ENCODE peak calls at places on chromosomes 12 and 14, in ten cellular contexts. One of them, this sample, is unnamed.

GRCh38 chr14:99349721-99350495 is 77.9 kb upstream of the BCL11B start:
- DNase-seq in bronchial epithelial cell: no peak
- DNase-seq in transverse colon: no peak
- DNase-seq in colonic mucosa: no peak
- DNase-seq in Peyer's patch: no peak
- DNase-seq in fibroblast of the aortic adventitia: no peak
- DNase-seq in coronary artery: no peak
- DNase-seq in IMR-90: no peak
- DNase-seq in uterus: no peak
- DNase-seq in OCI-LY7: no peak
- DNase-seq in this sample: no peak

GRCh38 chr12:104802198-104802597 is 155.9 kb downstream of the SLC41A2 start:
- DNase-seq in bronchial epithelial cell: peak; percentile 18
- DNase-seq in transverse colon: no peak
- DNase-seq in colonic mucosa: no peak
- DNase-seq in Peyer's patch: no peak
- DNase-seq in fibroblast of the aortic adventitia: peak; percentile 58
- DNase-seq in coronary artery: no peak
- DNase-seq in IMR-90: no peak
- DNase-seq in uterus: no peak
- DNase-seq in OCI-LY7: no peak
- DNase-seq in this sample: no peak

GRCh38 chr12:67989184-67989965 is at the start of gene IFNG-AS1:
- DNase-seq in bronchial epithelial cell: no peak
- DNase-seq in transverse colon: peak; percentile 26
- DNase-seq in colonic mucosa: no peak
- DNase-seq in Peyer's patch: peak; percentile 63
- DNase-seq in fibroblast of the aortic adventitia: no peak
- DNase-seq in coronary artery: no peak
- DNase-seq in IMR-90: no peak
- DNase-seq in uterus: no peak
- DNase-seq in OCI-LY7: peak; percentile 91
- DNase-seq in this sample: no peak

GRCh38 chr14:36942522-36943245 is 229.7 kb downstream of the SLC25A21 start:
- DNase-seq in bronchial epithelial cell: peak; percentile 85
- DNase-seq in transverse colon: no peak
- DNase-seq in colonic mucosa: no peak
- DNase-seq in Peyer's patch: no peak
- DNase-seq in fibroblast of the aortic adventitia: peak; percentile 2
- DNase-seq in coronary artery: no peak
- DNase-seq in IMR-90: peak; percentile 48
- DNase-seq in uterus: no peak
- DNase-seq in OCI-LY7: no peak
- DNase-seq in this sample: no peak

GRCh38 chr12:25151476-25151875 is 43.5 kb downstream of the DNAI7 start:
- DNase-seq in bronchial epithelial cell: peak; percentile 92
- DNase-seq in transverse colon: peak; percentile 39
- DNase-seq in colonic mucosa: peak; percentile 22
- DNase-seq in Peyer's patch: no peak
- DNase-seq in fibroblast of the aortic adventitia: peak; percentile 94
- DNase-seq in coronary artery: peak; percentile 76
- DNase-seq in IMR-90: peak; percentile 100
- DNase-seq in uterus: peak; percentile 54
- DNase-seq in OCI-LY7: no peak
- DNase-seq in this sample: no peak

GRCh38 chr14:99233222-99234035 is 38.6 kb downstream of the BCL11B start:
- DNase-seq in bronchial epithelial cell: no peak
- DNase-seq in transverse colon: no peak
- DNase-seq in colonic mucosa: no peak
- DNase-seq in Peyer's patch: no peak
- DNase-seq in fibroblast of the aortic adventitia: no peak
- DNase-seq in coronary artery: no peak
- DNase-seq in IMR-90: no peak
- DNase-seq in uterus: no peak
- DNase-seq in OCI-LY7: no peak
- DNase-seq in this sample: no peak

GRCh38 chr12:113439301-113439597 is 17.1 kb downstream of the SDSL start:
- DNase-seq in bronchial epithelial cell: no peak
- DNase-seq in transverse colon: no peak
- DNase-seq in colonic mucosa: no peak
- DNase-seq in Peyer's patch: no peak
- DNase-seq in fibroblast of the aortic adventitia: no peak
- DNase-seq in coronary artery: no peak
- DNase-seq in IMR-90: no peak
- DNase-seq in uterus: no peak
- DNase-seq in OCI-LY7: no peak
- DNase-seq in this sample: no peak

GRCh38 chr14:74035556-74035955 is 16.4 kb downstream of the BBOF1 start:
- DNase-seq in bronchial epithelial cell: peak; percentile 37
- DNase-seq in transverse colon: no peak
- DNase-seq in colonic mucosa: no peak
- DNase-seq in Peyer's patch: no peak
- DNase-seq in fibroblast of the aortic adventitia: peak; percentile 8
- DNase-seq in coronary artery: no peak
- DNase-seq in IMR-90: peak; percentile 80
- DNase-seq in uterus: no peak
- DNase-seq in OCI-LY7: no peak
- DNase-seq in this sample: no peak

GRCh38 chr12:105409881-105410471 is 79.5 kb downstream of the C12orf75 start:
- DNase-seq in bronchial epithelial cell: no peak
- DNase-seq in transverse colon: no peak
- DNase-seq in colonic mucosa: peak; percentile 31
- DNase-seq in Peyer's patch: no peak
- DNase-seq in fibroblast of the aortic adventitia: peak; percentile 71
- DNase-seq in coronary artery: peak; percentile 73
- DNase-seq in IMR-90: no peak
- DNase-seq in uterus: peak; percentile 39
- DNase-seq in OCI-LY7: no peak
- DNase-seq in this sample: peak; percentile 19

GRCh38 chr12:109480356-109480755 is 2.9 kb downstream of the UBE3B start:
- DNase-seq in bronchial epithelial cell: no peak
- DNase-seq in transverse colon: no peak
- DNase-seq in colonic mucosa: no peak
- DNase-seq in Peyer's patch: no peak
- DNase-seq in fibroblast of the aortic adventitia: no peak
- DNase-seq in coronary artery: no peak
- DNase-seq in IMR-90: no peak
- DNase-seq in uterus: no peak
- DNase-seq in OCI-LY7: no peak
- DNase-seq in this sample: no peak
- H3K4me3 ChIP-seq in bronchial epithelial cell: no peak overlapping the region
- H3K4me3 ChIP-seq in transverse colon: no peak overlapping the region
- H3K4me3 ChIP-seq in colonic mucosa: no peak overlapping the region
- H3K4me3 ChIP-seq in Peyer's patch: no peak overlapping the region
- H3K4me3 ChIP-seq in fibroblast of the aortic adventitia: no peak overlapping the region
- H3K4me3 ChIP-seq in coronary artery: no peak overlapping the region
- H3K4me3 ChIP-seq in IMR-90: no peak overlapping the region
- H3K4me3 ChIP-seq in uterus: no peak overlapping the region
- H3K4me3 ChIP-seq in OCI-LY7: no peak overlapping the region
- H3K4me3 ChIP-seq in this sample: no peak overlapping the region

DNA sequence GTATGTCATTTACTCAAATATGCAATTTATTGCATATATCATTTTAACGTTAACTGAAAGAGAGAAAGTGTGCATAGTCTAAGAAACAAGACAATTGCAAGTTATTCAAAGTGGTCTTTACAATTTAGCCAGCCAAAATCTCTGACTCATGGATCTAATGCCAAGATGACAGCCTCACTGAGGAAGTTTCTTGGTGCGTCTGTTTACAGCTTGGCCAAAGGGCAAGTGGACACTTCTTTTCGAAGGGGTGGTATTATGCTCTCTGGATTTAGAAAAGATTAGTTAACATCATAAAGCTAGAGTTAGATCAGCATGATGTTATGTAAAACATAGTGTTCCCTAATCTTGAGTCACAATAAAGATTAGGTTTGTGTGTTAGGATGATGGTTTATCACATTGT is 51.4 kb upstream of the SLC2A13 start:
- DNase-seq in bronchial epithelial cell: no peak
- DNase-seq in transverse colon: no peak
- DNase-seq in colonic mucosa: no peak
- DNase-seq in Peyer's patch: no peak
- DNase-seq in fibroblast of the aortic adventitia: no peak
- DNase-seq in coronary artery: no peak
- DNase-seq in IMR-90: no peak
- DNase-seq in uterus: no peak
- DNase-seq in OCI-LY7: no peak
- DNase-seq in this sample: no peak
- H3K4me3 ChIP-seq in bronchial epithelial cell: no peak overlapping the region
- H3K4me3 ChIP-seq in transverse colon: no peak overlapping the region
- H3K4me3 ChIP-seq in colonic mucosa: no peak overlapping the region
- H3K4me3 ChIP-seq in Peyer's patch: no peak overlapping the region
- H3K4me3 ChIP-seq in fibroblast of the aortic adventitia: no peak overlapping the region
- H3K4me3 ChIP-seq in coronary artery: no peak overlapping the region
- H3K4me3 ChIP-seq in IMR-90: no peak overlapping the region
- H3K4me3 ChIP-seq in uterus: no peak overlapping the region
- H3K4me3 ChIP-seq in OCI-LY7: no peak overlapping the region
- H3K4me3 ChIP-seq in this sample: no peak overlapping the region

GRCh38 chr12:124837249-124837897 is 26.3 kb downstream of the SCARB1 start:
- DNase-seq in bronchial epithelial cell: no peak
- DNase-seq in transverse colon: no peak
- DNase-seq in colonic mucosa: no peak
- DNase-seq in Peyer's patch: no peak
- DNase-seq in fibroblast of the aortic adventitia: no peak
- DNase-seq in coronary artery: no peak
- DNase-seq in IMR-90: no peak
- DNase-seq in uterus: no peak
- DNase-seq in OCI-LY7: no peak
- DNase-seq in this sample: no peak

GRCh38 chr12:124835652-124836410 is 27.8 kb downstream of the SCARB1 start:
- DNase-seq in bronchial epithelial cell: no peak
- DNase-seq in transverse colon: peak; percentile 35
- DNase-seq in colonic mucosa: no peak
- DNase-seq in Peyer's patch: no peak
- DNase-seq in fibroblast of the aortic adventitia: no peak
- DNase-seq in coronary artery: no peak
- DNase-seq in IMR-90: no peak
- DNase-seq in uterus: no peak
- DNase-seq in OCI-LY7: no peak
- DNase-seq in this sample: no peak

GRCh38 chr12:124836759-124837158 is 26.9 kb downstream of the SCARB1 start:
- DNase-seq in bronchial epithelial cell: no peak
- DNase-seq in transverse colon: no peak
- DNase-seq in colonic mucosa: no peak
- DNase-seq in Peyer's patch: no peak
- DNase-seq in fibroblast of the aortic adventitia: no peak
- DNase-seq in coronary artery: no peak
- DNase-seq in IMR-90: no peak
- DNase-seq in uterus: no peak
- DNase-seq in OCI-LY7: no peak
- DNase-seq in this sample: no peak

GRCh38 chr12:124834822-124835221 is 28.8 kb downstream of the SCARB1 start:
- DNase-seq in bronchial epithelial cell: no peak
- DNase-seq in transverse colon: no peak
- DNase-seq in colonic mucosa: no peak
- DNase-seq in Peyer's patch: no peak
- DNase-seq in fibroblast of the aortic adventitia: no peak
- DNase-seq in coronary artery: no peak
- DNase-seq in IMR-90: no peak
- DNase-seq in uterus: no peak
- DNase-seq in OCI-LY7: no peak
- DNase-seq in this sample: no peak

GRCh38 chr12:124837958-124838803 is 25.5 kb downstream of the SCARB1 start:
- DNase-seq in bronchial epithelial cell: peak; percentile 96
- DNase-seq in transverse colon: peak; percentile 93
- DNase-seq in colonic mucosa: peak; percentile 96
- DNase-seq in Peyer's patch: peak; percentile 30
- DNase-seq in fibroblast of the aortic adventitia: peak; percentile 98
- DNase-seq in coronary artery: no peak
- DNase-seq in IMR-90: peak; percentile 98
- DNase-seq in uterus: peak; percentile 90
- DNase-seq in OCI-LY7: no peak
- DNase-seq in this sample: no peak
- H3K4me3 ChIP-seq in bronchial epithelial cell: no peak overlapping the region
- H3K4me3 ChIP-seq in transverse colon: no peak overlapping the region
- H3K4me3 ChIP-seq in colonic mucosa: no peak overlapping the region
- H3K4me3 ChIP-seq in Peyer's patch: no peak overlapping the region
- H3K4me3 ChIP-seq in fibroblast of the aortic adventitia: no peak overlapping the region
- H3K4me3 ChIP-seq in coronary artery: no peak overlapping the region
- H3K4me3 ChIP-seq in IMR-90: no peak overlapping the region
- H3K4me3 ChIP-seq in uterus: no peak overlapping the region
- H3K4me3 ChIP-seq in OCI-LY7: no peak overlapping the region
- H3K4me3 ChIP-seq in this sample: no peak overlapping the region

DNA sequence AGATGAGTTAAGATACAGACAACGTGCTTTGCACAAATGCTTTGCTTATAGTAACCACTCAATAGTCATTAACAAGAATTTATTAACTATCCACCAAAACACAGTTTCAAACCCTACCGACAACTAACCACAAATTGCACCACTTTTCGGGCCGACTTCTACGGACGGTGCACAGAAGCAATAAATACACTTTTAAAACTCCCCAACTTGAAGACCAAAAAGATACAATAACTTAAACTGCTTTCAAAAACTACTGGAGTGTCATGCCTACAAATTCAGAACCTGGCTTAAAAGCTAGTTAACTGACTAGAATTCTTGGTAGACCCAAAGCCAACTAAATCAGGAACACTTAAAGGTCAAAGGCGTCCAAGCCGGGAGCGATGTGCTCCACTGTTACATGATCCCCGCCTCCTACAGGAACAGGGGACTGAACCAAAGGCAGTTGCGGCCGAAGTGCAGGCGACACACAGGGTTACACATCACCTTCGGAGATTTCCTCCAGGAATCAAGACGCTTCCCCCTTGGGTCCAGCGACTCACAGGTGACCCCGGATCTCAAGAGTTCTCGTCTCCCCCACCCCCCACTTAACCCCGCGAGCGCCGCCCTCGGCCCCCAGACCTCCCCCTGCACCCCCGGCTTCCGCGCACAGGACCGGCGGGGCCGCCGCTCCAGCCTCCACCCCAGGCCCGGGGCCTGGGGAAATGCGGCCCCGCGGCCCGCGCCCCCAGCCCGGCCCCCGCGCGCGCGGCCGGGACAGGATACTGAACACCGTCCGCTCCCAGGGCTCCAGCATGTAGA is 507 bp downstream of the SPTSSA start:
- DNase-seq in bronchial epithelial cell: peak; percentile 39
- DNase-seq in transverse colon: peak; percentile 65
- DNase-seq in colonic mucosa: peak; percentile 77
- DNase-seq in Peyer's patch: peak; percentile 29
- DNase-seq in fibroblast of the aortic adventitia: peak; percentile 51
- DNase-seq in coronary artery: peak; percentile 78
- DNase-seq in IMR-90: peak; percentile 52
- DNase-seq in uterus: peak; percentile 41
- DNase-seq in OCI-LY7: peak; percentile 11
- DNase-seq in this sample: peak; percentile 11
- H3K4me3 ChIP-seq in bronchial epithelial cell: peak overlapping the region; percentile 60
- H3K4me3 ChIP-seq in transverse colon: peak overlapping the region; percentile 96
- H3K4me3 ChIP-seq in colonic mucosa: peak overlapping the region; percentile 58
- H3K4me3 ChIP-seq in Peyer's patch: peak overlapping the region; percentile 82
- H3K4me3 ChIP-seq in fibroblast of the aortic adventitia: peak overlapping the region; percentile 77
- H3K4me3 ChIP-seq in coronary artery: peak overlapping the region; percentile 76
- H3K4me3 ChIP-seq in IMR-90: peak overlapping the region; percentile 82
- H3K4me3 ChIP-seq in uterus: peak overlapping the region; percentile 76
- H3K4me3 ChIP-seq in OCI-LY7: peak overlapping the region; percentile 75
- H3K4me3 ChIP-seq in this sample: peak overlapping the region; percentile 86

DNA sequence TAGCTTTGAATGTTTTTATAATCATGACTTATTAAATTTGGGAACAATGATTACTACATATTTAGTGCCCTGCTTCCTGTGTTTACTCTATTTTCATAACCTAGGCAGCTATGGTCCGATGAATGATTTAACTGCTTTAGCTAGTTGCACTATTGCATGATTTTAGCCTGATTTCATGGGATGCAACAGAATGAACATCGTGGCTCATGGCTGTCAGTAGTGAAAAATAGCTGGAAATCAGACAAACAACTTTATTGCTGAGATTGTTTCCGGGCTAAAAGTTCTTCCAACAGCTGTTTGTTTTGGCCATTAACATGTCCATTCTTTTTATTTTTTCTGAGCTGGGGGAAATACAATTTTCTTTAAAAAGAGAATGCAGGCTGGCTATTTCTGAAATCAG is at the start of gene NAV3:
- DNase-seq in bronchial epithelial cell: no peak
- DNase-seq in transverse colon: no peak
- DNase-seq in colonic mucosa: no peak
- DNase-seq in Peyer's patch: no peak
- DNase-seq in fibroblast of the aortic adventitia: peak; percentile 86
- DNase-seq in coronary artery: no peak
- DNase-seq in IMR-90: no peak
- DNase-seq in uterus: no peak
- DNase-seq in OCI-LY7: peak; percentile 19
- DNase-seq in this sample: no peak
- H3K4me3 ChIP-seq in bronchial epithelial cell: no peak within 1 kb of the TSS
- H3K4me3 ChIP-seq in transverse colon: no peak within 1 kb of the TSS
- H3K4me3 ChIP-seq in colonic mucosa: no peak within 1 kb of the TSS
- H3K4me3 ChIP-seq in Peyer's patch: no peak within 1 kb of the TSS
- H3K4me3 ChIP-seq in fibroblast of the aortic adventitia: peak within 1 kb of the TSS; percentile 14
- H3K4me3 ChIP-seq in coronary artery: peak within 1 kb of the TSS; percentile 54
- H3K4me3 ChIP-seq in IMR-90: no peak within 1 kb of the TSS
- H3K4me3 ChIP-seq in uterus: no peak within 1 kb of the TSS
- H3K4me3 ChIP-seq in OCI-LY7: peak within 1 kb of the TSS; percentile 37
- H3K4me3 ChIP-seq in this sample: no peak within 1 kb of the TSS